ENCODE peak calls at places on chromosomes 1 and 21, in five cellular contexts. U is B cell, X is cardiac fibroblast, Z is left lung, I is GM20000. B is an unnamed sample.

GRCh38 chr1:246214708-246215504 is 292.2 kb downstream of the SMYD3 start:
- DNase-seq in U (peak), X (peak), Z (peak), I (peak), B (no peak)

GRCh38 chr1:182752077-182752826 is 37.3 kb upstream of the NPL start:
- DNase-seq in U (no peak), X (peak), Z (no peak), I (no peak), B (no peak)

GRCh38 chr1:183186820-183187219 is 756 bp downstream of the LAMC2 start:
- DNase-seq in U (no peak), X (no peak), Z (no peak), I (no peak), B (no peak)

GRCh38 chr1:47930215-47930885 is 66.8 kb downstream of the TRABD2B start:
- DNase-seq in U (no peak), X (no peak), Z (no peak), I (no peak), B (no peak)

GRCh38 chr1:216690593-216690992 is 32.6 kb downstream of the ESRRG start:
- DNase-seq in U (no peak), X (no peak), Z (no peak), I (no peak), B (no peak)

GRCh38 chr21:25453524-25453923 is 153.8 kb downstream of the MRPL39 start:
- DNase-seq in U (no peak), X (peak), Z (no peak), I (no peak), B (no peak)

GRCh38 chr1:109759513-109760334 is 4.0 kb downstream of the EPS8L3 start:
- DNase-seq in U (no peak), X (no peak), Z (no peak), I (no peak), B (peak)

GRCh38 chr1:212062832-212063438 is 27.4 kb downstream of the DTL start:
- DNase-seq in U (peak), X (peak), Z (no peak), I (peak), B (no peak)

DNA sequence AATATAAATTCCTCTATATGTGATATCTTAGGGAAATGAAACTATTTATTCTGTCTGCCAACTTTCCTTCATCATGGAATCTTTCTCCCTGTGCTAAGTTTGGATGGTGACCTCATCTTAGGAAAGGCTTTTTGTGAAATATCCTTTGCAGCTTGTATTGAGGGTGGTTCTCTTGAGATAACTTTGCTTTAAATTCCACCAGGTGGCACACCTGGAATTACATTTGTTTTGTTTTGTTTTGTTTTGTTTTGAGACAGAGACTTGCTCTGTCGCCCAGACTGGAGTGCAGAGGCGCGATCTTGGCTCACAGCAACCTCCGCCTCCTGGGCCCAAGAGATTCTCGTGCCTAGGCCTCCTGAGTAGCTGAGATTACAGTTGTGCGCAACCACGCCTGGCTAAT is 7.6 kb upstream of the CD1A start:
- DNase-seq in U (peak), X (peak), Z (no peak), I (peak), B (no peak)
- TF ChIP-seq CTCF in U (peak), X (no peak), Z (no peak), I (peak), B (no peak)

GRCh38 chr1:161782886-161783285 is 16.8 kb downstream of the ATF6 start:
- DNase-seq in U (no peak), X (no peak), Z (no peak), I (no peak), B (no peak)

GRCh38 chr1:161784963-161785362 is 18.8 kb downstream of the ATF6 start:
- DNase-seq in U (no peak), X (no peak), Z (no peak), I (no peak), B (no peak)

GRCh38 chr1:161791889-161792655 is 26.0 kb downstream of the ATF6 start:
- DNase-seq in U (no peak), X (peak), Z (no peak), I (no peak), B (no peak)

GRCh38 chr1:161790587-161791317 is 24.6 kb downstream of the ATF6 start:
- DNase-seq in U (no peak), X (no peak), Z (no peak), I (no peak), B (no peak)

GRCh38 chr1:161787355-161787754 is 21.2 kb downstream of the ATF6 start:
- DNase-seq in U (no peak), X (no peak), Z (no peak), I (no peak), B (no peak)
- TF ChIP-seq CTCF in U (no peak), X (no peak), Z (no peak), I (no peak), B (no peak)

GRCh38 chr1:228416217-228416971 is at the start of gene TRIM17:
- DNase-seq in U (peak), X (no peak), Z (peak), I (peak), B (peak)
- TF ChIP-seq CTCF in U (peak), X (peak), Z (peak), I (no peak), B (no peak)

DNA sequence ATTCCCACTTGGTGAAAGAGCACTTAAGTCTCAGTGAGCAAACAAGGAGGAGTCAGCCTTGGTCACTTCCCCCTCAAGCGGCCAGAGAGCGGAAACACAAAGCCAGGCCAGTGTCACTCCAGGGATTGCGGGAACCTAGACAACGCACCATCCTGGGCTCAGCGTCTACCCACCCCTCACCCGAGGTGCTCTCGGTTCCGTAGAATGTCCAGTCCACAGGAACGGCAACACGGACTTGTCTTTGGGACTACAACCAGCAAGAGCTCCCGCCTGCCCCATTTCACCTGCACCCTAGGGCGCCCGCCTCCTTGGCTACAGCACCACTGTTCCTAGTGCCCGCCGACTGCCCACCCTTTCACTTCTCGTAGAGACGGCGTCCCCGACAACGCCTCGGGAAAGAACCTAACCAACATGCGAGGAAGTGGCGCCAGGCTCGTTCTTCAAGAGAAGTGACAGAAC is 511 bp downstream of the GDAP2 start:
- DNase-seq in U (peak), X (peak), Z (peak), I (peak), B (peak)
- TF ChIP-seq CTCF in U (no peak), X (peak), Z (no peak), I (no peak), B (no peak)

GRCh38 chr1:40058097-40058452 is 17.5 kb downstream of the CAP1 start:
- DNase-seq in U (no peak), X (no peak), Z (no peak), I (no peak), B (no peak)

GRCh38 chr1:40059960-40060337 is 19.4 kb downstream of the CAP1 start:
- DNase-seq in U (no peak), X (no peak), Z (no peak), I (no peak), B (no peak)

GRCh38 chr1:40058453-40059291 is 18.1 kb downstream of the CAP1 start:
- DNase-seq in U (no peak), X (peak), Z (no peak), I (no peak), B (no peak)

GRCh38 chr1:40060351-40060750 is 19.8 kb downstream of the CAP1 start:
- DNase-seq in U (no peak), X (no peak), Z (no peak), I (no peak), B (no peak)

GRCh38 chr1:40059292-40059959 is 18.9 kb downstream of the CAP1 start:
- DNase-seq in U (peak), X (peak), Z (no peak), I (no peak), B (no peak)
- TF ChIP-seq CTCF in U (no peak), X (peak), Z (no peak), I (no peak), B (no peak)

GRCh38 chr1:155145491-155145890 is 5.2 kb upstream of the DPM3 start:
- DNase-seq in U (no peak), X (no peak), Z (no peak), I (no peak), B (no peak)
- TF ChIP-seq CTCF in U (no peak), X (no peak), Z (no peak), I (no peak), B (no peak)

DNA sequence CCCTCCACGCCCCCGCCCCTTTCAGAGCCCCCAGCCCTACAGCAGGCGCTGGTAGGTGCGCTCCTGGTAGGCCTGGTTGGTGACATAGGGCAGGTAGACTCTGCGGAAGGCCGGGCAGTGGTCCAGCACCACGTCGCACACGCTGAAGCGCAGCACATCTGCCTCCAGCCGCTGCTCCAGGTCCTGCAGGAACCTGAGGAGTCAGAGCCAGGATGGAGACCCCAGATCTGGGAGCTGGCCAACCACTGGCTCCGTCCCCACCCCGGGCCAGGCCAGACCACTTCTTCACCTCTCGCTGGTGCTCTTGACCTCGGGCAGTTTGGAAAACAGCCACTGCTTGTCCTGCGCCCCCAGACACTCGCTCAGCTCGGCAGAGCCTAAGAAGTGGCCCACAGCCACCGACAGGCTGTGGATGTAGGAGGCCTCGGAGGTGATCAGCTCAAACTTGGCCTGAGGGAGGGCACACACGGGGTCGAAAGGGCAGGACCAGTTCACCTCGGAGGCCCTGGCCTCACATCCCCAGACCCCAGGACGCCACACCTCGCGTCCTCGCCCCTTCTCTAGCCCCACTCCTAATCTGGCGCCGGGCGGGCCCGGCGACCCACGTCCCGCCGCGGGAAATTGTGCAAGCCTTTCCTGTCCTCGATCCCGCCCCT is 6.4 kb downstream of the ARHGEF19 start:
- DNase-seq in U (no peak), X (no peak), Z (no peak), I (no peak), B (no peak)
- TF ChIP-seq CTCF in U (no peak), X (no peak), Z (no peak), I (no peak), B (no peak)

GRCh38 chr21:22120616-22121266 is 1122.5 kb downstream of the NCAM2 start:
- DNase-seq in U (no peak), X (peak), Z (no peak), I (no peak), B (no peak)
- TF ChIP-seq CTCF in U (no peak), X (peak), Z (no peak), I (no peak), B (no peak)

GRCh38 chr1:16151200-16151708 is 4.6 kb downstream of the EPHA2 start:
- DNase-seq in U (no peak), X (no peak), Z (no peak), I (no peak), B (no peak)
- TF ChIP-seq CTCF in U (no peak), X (no peak), Z (no peak), I (no peak), B (no peak)

DNA sequence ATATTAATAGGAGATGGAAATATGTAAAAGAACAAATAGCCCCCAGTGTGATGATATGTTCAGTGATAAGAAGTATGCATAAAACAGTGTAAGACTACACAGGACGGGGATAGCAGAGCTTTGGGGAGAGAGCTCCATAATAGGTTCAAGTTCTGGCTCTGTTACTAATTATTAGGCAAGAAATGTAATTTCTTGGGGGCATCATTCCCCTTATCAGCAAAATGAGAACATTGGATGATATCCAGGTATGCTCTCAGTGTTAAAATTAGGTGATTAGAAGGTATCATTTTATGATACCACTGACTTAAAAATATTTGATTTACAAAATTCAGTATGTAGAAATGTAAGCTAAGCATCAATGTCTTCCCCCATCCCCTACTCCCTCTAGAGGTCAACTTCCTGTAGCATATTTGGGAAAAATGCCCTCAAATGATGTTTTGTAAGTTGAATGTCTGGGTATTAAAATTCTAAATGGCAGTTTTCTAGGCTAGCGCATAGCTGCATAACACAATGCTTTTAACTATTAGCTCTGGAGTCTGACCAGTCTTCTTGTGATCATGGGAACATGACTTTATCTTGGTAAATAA is 585.7 kb upstream of the CAMK1G start:
- DNase-seq in U (no peak), X (peak), Z (no peak), I (no peak), B (no peak)
- TF ChIP-seq CTCF in U (no peak), X (peak), Z (peak), I (no peak), B (no peak)